ENCODE peak calls at places on chromosomes 3 and 15, in five cellular contexts. H, E, L, F and S are unnamed samples.

GRCh38 chr3:5195605-5196004 is 8.1 kb downstream of the EDEM1 start:
- DNase-seq in H (no peak), F (no peak), L (no peak), E (peak; percentile 88), S (no peak)

GRCh38 chr3:195612075-195612800 is 28.5 kb upstream of the APOD start:
- DNase-seq in F (no peak), H (no peak), L (no peak), E (no peak), S (no peak)

GRCh38 chr3:105850593-105850992 is 18.2 kb downstream of the CBLB start:
- DNase-seq in L (no peak), F (no peak), E (no peak), H (no peak), S (no peak)

GRCh38 chr3:101519685-101520365 is 6.8 kb upstream of the SENP7 start:
- DNase-seq in L (no peak), H (no peak), E (no peak), F (no peak), S (no peak)

GRCh38 chr3:54575561-54575960 is 352.3 kb downstream of the LRTM1 start:
- DNase-seq in E (no peak), F (no peak), L (no peak), H (no peak), S (no peak)

GRCh38 chr3:65669163-65669875 is 369.4 kb downstream of the MAGI1 start:
- DNase-seq in F (peak; percentile 52), E (peak; percentile 2), H (peak; percentile 3), L (peak; percentile 40), S (peak; percentile 31)

GRCh38 chr3:24503499-24504176 is 9.0 kb upstream of the THRB start:
- DNase-seq in E (no peak), F (no peak), L (no peak), H (no peak), S (no peak)

GRCh38 chr3:66597316-66597863 is 96.6 kb upstream of the LRIG1 start:
- DNase-seq in F (no peak), E (no peak), L (no peak), H (no peak), S (no peak)

GRCh38 chr3:29144361-29144760 is 136.5 kb upstream of the RBMS3 start:
- DNase-seq in E (no peak), H (no peak), L (no peak), F (no peak), S (no peak)

GRCh38 chr3:42063886-42064285 is 27.3 kb upstream of the TRAK1 start:
- DNase-seq in L (peak; percentile 86), F (peak; percentile 68), E (no peak), H (no peak), S (peak; percentile 64)

GRCh38 chr3:71005797-71006321 is 577.7 kb downstream of the FOXP1 start:
- DNase-seq in H (no peak), F (no peak), E (no peak), L (peak; percentile 50), S (no peak)
- H3K4me3 ChIP-seq in H (no peak overlapping the region), F (no peak overlapping the region), E (no peak overlapping the region), L (no peak overlapping the region), S (no peak overlapping the region)

DNA sequence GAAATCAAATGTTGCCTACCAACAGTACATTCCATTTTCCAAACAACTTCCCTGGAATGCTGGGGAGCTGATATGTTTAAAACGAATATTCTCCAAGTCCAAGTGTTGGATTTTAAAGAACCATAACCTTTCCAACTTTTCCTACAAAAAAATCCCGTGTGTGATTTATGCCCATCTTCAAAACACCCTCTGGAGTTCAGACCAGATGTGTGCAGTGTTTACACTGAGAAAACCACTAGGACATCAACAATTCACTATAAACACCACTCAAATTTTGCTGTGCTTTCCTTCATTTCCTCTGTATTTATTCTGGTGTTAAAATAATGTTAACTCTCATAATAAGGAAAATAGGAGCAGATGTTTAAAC is 2.4 kb downstream of the VGLL4 start:
- DNase-seq in H (peak; percentile 48), E (no peak), L (no peak), F (peak; percentile 80), S (no peak)
- H3K4me3 ChIP-seq in H (peak overlapping the region; percentile 94), E (peak overlapping the region; percentile 98), L (peak overlapping the region; percentile 96), F (peak overlapping the region; percentile 89), S (peak overlapping the region; percentile 81)

DNA sequence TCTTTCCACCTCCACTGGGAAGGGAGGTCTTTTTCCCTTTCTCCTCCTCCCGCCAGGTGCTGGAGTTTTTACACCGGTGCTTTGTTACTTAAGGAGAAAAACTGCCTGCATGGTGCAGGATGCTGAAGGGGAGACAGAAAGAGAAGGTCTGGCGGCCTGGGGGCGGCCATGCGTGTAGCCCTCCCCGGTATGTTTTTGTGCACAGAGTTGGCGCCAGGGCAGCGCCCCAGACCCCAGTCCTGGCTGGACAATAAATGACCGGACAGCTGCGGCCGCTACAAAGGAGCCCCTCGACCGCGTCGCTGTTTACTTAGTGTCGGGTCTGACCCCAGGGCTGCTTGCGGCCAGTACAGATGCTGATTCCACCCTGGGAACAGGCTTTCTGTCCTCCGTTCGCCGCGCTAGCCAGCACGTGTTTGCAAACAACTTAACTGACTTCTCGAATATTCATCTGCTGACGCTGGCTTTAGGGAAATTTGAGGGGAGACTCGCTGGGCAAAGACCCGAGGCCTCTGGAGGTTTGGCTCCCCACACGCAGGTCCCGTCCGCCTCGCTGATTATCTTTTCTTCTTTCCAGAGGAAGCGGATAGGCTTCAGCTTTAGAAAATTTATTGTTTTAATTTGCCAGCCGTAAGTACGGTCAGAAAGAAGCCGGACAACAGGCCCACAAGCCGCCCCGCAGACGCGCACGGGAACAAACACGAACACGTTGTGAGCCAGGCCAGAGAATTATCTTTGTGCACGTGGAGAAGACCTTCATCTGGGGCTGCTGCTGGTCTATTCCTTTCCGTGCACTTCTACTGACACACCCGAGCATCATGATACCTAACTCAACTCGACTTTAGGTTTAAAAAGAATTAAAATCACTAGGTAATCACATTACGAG is 46.9 kb downstream of the ZIC4 start:
- DNase-seq in L (no peak), F (no peak), H (no peak), E (no peak), S (no peak)
- H3K4me3 ChIP-seq in L (no peak overlapping the region), F (no peak overlapping the region), H (no peak overlapping the region), E (no peak overlapping the region), S (no peak overlapping the region)

GRCh38 chr3:155661042-155661441 is 83.8 kb downstream of the PLCH1 start:
- DNase-seq in F (no peak), E (no peak), H (no peak), L (no peak), S (no peak)
- H3K4me3 ChIP-seq in F (no peak overlapping the region), E (no peak overlapping the region), H (no peak overlapping the region), L (no peak overlapping the region), S (no peak overlapping the region)

GRCh38 chr3:190811775-190812480 is 50.6 kb downstream of the GMNC start:
- DNase-seq in L (peak; percentile 65), H (peak; percentile 36), E (peak; percentile 51), F (peak; percentile 81), S (no peak)
- H3K4me3 ChIP-seq in L (peak overlapping the region; percentile 35), H (peak overlapping the region; percentile 52), E (no peak overlapping the region), F (peak overlapping the region; percentile 78), S (peak overlapping the region; percentile 1)

GRCh38 chr15:93111451-93111850 is 22.4 kb upstream of the RGMA start:
- DNase-seq in H (no peak), E (no peak), L (no peak), F (no peak), S (no peak)
- H3K4me3 ChIP-seq in H (no peak overlapping the region), E (no peak overlapping the region), L (no peak overlapping the region), F (no peak overlapping the region), S (no peak overlapping the region)